ENCODE peak calls at places on chromosomes 4 and X, in ten cellular contexts. X is colonic mucosa, Q is ovary, T is heart left ventricle, A is endodermal cell, P is GM23248, M is thyroid gland, O is HepG2, L is SJSA1, I is mammary epithelial cell. U is an unnamed sample.

GRCh38 chr4:94508841-94509240 is 57.1 kb downstream of the PDLIM5 start:
- DNase-seq in X (no peak), Q (no peak), T (no peak), A (no peak), P (peak; percentile 42), M (no peak), O (no peak), L (no peak), I (no peak), U (no peak)

GRCh38 chr4:128776794-128777216 is 32.7 kb upstream of the JADE1 start:
- DNase-seq in X (peak; percentile 35), Q (peak; percentile 34), T (peak; percentile 82), A (no peak), P (peak; percentile 91), M (peak; percentile 99), O (no peak), L (peak; percentile 77), I (peak; percentile 59), U (no peak)

GRCh38 chrX:116272328-116272727 is 101.8 kb downstream of the AGTR2 start:
- DNase-seq in X (no peak), Q (no peak), T (no peak), A (no peak), P (peak; percentile 86), M (no peak), O (no peak), L (peak; percentile 73), I (peak; percentile 98), U (no peak)

GRCh38 chr4:23039813-23040212 is 347.1 kb downstream of the GBA3 start:
- DNase-seq in X (no peak), Q (no peak), T (no peak), A (no peak), P (no peak), M (no peak), O (no peak), L (no peak), I (no peak), U (no peak)

GRCh38 chrX:134718329-134719317 is 60.4 kb upstream of the PLAC1 start:
- DNase-seq in X (no peak), Q (no peak), T (no peak), A (peak; percentile 55), P (peak; percentile 93), M (peak; percentile 63), O (no peak), L (peak; percentile 81), I (peak; percentile 81), U (no peak)

GRCh38 chr4:13328591-13328990 is 155.5 kb downstream of the RAB28 start:
- DNase-seq in X (no peak), Q (no peak), T (no peak), A (no peak), P (peak; percentile 78), M (no peak), O (no peak), L (no peak), I (peak; percentile 70), U (no peak)

GRCh38 chr4:40940317-40940720 is 190.6 kb downstream of the NSUN7 start:
- DNase-seq in X (no peak), Q (peak; percentile 63), T (peak; percentile 73), A (no peak), P (peak; percentile 12), M (peak; percentile 55), O (no peak), L (no peak), I (no peak), U (peak; percentile 79)

GRCh38 chr4:55136634-55137033 is 11.2 kb upstream of the KDR start:
- DNase-seq in X (no peak), Q (no peak), T (no peak), A (no peak), P (no peak), M (no peak), O (no peak), L (no peak), I (no peak), U (no peak)

GRCh38 chr4:16129336-16129735 is 45.5 kb upstream of the PROM1 start:
- DNase-seq in X (peak; percentile 43), Q (no peak), T (no peak), A (no peak), P (no peak), M (no peak), O (peak; percentile 91), L (no peak), I (no peak), U (no peak)

GRCh38 chr4:98143001-98143899 is at the start of gene STPG2:
- DNase-seq in X (peak; percentile 94), Q (peak; percentile 91), T (peak; percentile 97), A (peak; percentile 97), P (peak; percentile 95), M (peak; percentile 96), O (peak; percentile 79), L (peak; percentile 48), I (peak; percentile 93), U (peak; percentile 64)

GRCh38 chrX:35439692-35440091 is 358.4 kb upstream of the MAGEB16 start:
- DNase-seq in X (peak; percentile 27), Q (no peak), T (no peak), A (no peak), P (no peak), M (no peak), O (no peak), L (no peak), I (peak; percentile 65), U (no peak)

GRCh38 chr4:74293558-74293957 is 14.7 kb upstream of the EPGN start:
- DNase-seq in X (no peak), Q (no peak), T (no peak), A (no peak), P (no peak), M (peak; percentile 20), O (no peak), L (no peak), I (peak; percentile 27), U (no peak)

GRCh38 chr4:141686146-141686775 is 49.9 kb downstream of the IL15 start:
- DNase-seq in X (no peak), Q (no peak), T (no peak), A (no peak), P (peak; percentile 78), M (no peak), O (no peak), L (no peak), I (peak; percentile 74), U (no peak)

GRCh38 chr4:118927976-118928375 is 39.3 kb downstream of the SYNPO2 start:
- DNase-seq in X (no peak), Q (peak; percentile 68), T (no peak), A (no peak), P (no peak), M (peak; percentile 83), O (no peak), L (no peak), I (no peak), U (peak; percentile 81)

GRCh38 chrX:16664059-16664458 is 14.1 kb downstream of the S100G start:
- DNase-seq in X (no peak), Q (no peak), T (no peak), A (no peak), P (peak; percentile 19), M (no peak), O (no peak), L (no peak), I (no peak), U (no peak)

GRCh38 chr4:68326146-68326545 is 23.7 kb downstream of the YTHDC1 start:
- DNase-seq in X (no peak), Q (no peak), T (no peak), A (no peak), P (peak; percentile 24), M (no peak), O (no peak), L (no peak), I (no peak), U (no peak)

GRCh38 chr4:165631912-165632311 is 241.1 kb upstream of the TLL1 start:
- DNase-seq in X (no peak), Q (no peak), T (no peak), A (no peak), P (no peak), M (no peak), O (no peak), L (no peak), I (peak; percentile 16), U (no peak)
- H3K27ac ChIP-seq in X (no peak overlapping the region), Q (no peak overlapping the region), T (peak overlapping the region; percentile 37), A (no peak overlapping the region), P (no peak overlapping the region), M (no peak overlapping the region), O (no peak overlapping the region), L (no peak overlapping the region), I (peak overlapping the region; percentile 56), U (no peak overlapping the region)

DNA sequence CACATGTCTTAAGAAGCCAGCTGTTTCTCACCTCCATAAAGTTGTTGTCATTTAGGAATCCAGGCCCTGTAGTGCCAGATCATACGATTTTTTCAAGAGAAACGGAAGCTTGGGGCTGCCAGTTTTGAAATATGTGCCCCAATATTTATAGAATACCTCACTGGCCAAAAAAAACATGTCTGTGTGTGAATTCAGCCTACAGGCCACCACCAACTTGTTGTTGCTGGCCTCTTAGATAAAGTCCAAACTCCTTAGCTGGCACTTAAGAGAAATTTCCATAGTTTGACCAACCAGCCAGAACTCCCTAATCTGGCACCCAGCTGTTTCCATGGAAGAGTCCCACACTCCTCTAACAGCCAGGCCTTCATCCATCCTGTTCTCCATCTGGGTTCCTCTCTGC is 74.1 kb downstream of the WDR19 start:
- DNase-seq in X (no peak), Q (no peak), T (no peak), A (no peak), P (peak; percentile 2), M (no peak), O (no peak), L (no peak), I (peak; percentile 11), U (peak; percentile 71)
- H3K36me3 ChIP-seq in X (no peaks in the 10 kb centered on the region), Q (no peaks in the 10 kb centered on the region), T (peaks cover 73% of the 10 kb centered on the region), A (peaks cover 37% of the 10 kb centered on the region), P (peaks cover 7% of the 10 kb centered on the region), M (peaks cover 8% of the 10 kb centered on the region), O (peaks cover 9% of the 10 kb centered on the region), L (no peaks in the 10 kb centered on the region), I (no peaks in the 10 kb centered on the region), U (peaks cover 10% of the 10 kb centered on the region)

DNA sequence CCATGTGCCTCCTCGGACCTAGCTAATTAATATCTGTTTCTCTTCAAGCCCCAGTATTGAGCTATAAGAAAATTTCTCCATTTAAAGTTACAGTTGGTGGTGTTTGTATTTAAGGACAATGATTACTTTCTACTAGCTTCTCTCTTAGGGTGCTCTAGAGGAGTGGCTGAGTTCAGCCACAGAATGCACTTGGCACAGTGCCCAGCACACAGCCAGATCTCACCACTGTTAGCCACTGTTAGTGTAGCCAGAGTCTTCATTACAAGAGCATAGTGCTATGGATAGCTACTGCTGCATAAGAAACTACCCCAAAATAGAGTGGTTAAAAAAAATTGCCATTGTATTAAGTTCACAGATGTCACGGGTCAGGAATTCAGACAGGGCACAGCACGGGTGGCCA is 421.3 kb downstream of the BCOR start:
- DNase-seq in X (no peak), Q (no peak), T (no peak), A (no peak), P (no peak), M (peak; percentile 4), O (no peak), L (no peak), I (peak; percentile 4), U (no peak)
- H3K27ac ChIP-seq in X (no peak overlapping the region), Q (no peak overlapping the region), T (no peak overlapping the region), A (no peak overlapping the region), P (no peak overlapping the region), M (no peak overlapping the region), O (no peak overlapping the region), L (no peak overlapping the region), I (no peak overlapping the region), U (no peak overlapping the region)

DNA sequence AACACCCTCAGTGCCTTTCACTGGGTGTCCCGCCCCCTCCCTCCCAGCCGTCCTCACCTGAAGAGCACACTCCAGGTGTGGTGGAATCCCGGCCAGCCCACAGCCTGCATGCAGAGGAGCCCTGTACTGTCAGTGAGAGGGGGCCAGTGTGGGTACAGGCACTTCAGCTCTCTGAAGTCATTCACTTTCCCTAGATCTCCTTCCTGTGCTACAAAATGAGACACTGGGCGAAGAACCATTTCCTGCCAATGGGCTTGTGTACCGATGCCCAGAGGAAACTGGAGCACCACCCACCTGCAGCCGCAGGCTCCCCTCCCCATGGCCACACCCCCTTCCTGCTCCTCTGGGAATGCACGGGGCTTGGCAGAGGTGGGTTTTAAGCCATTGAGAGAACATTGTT is 73.9 kb upstream of the C4orf50 start:
- DNase-seq in X (no peak), Q (no peak), T (no peak), A (peak; percentile 72), P (no peak), M (peak; percentile 51), O (no peak), L (no peak), I (no peak), U (no peak)
- H3K36me3 ChIP-seq in X (no peaks in the 10 kb centered on the region), Q (no peaks in the 10 kb centered on the region), T (no peaks in the 10 kb centered on the region), A (no peaks in the 10 kb centered on the region), P (no peaks in the 10 kb centered on the region), M (no peaks in the 10 kb centered on the region), O (no peaks in the 10 kb centered on the region), L (no peaks in the 10 kb centered on the region), I (no peaks in the 10 kb centered on the region), U (no peaks in the 10 kb centered on the region)

U was measured in ascending aorta.